ENCODE peak calls at places on chromosomes 16 and 17, in seven cellular contexts. B is HCT116, V is adrenal gland, T is fibroblast of the aortic adventitia, X is tibial artery, Y is osteoblast, H is OCI-LY7. C is an unnamed sample.

GRCh38 chr16:86635181-86635580 is 56.8 kb downstream of the FOXL1 start:
- DNase-seq in Y (peak), X (no peak), V (no peak), T (peak), B (no peak), H (no peak), C (no peak)

GRCh38 chr17:74274060-74274702 is at the start of gene DNAI2:
- DNase-seq in Y (no peak), X (no peak), T (no peak), H (no peak), V (no peak), B (no peak), C (no peak)

GRCh38 chr17:75001915-75002843 is 10.3 kb upstream of the MRPL58 start:
- DNase-seq in V (no peak), H (no peak), X (no peak), Y (no peak), B (no peak), T (no peak), C (peak)

GRCh38 chr16:762595-763268 is 2.2 kb downstream of the MSLN start:
- DNase-seq in H (no peak), X (no peak), T (no peak), Y (no peak), V (no peak), B (no peak), C (no peak)

GRCh38 chr16:10647264-10647720 is 47.4 kb downstream of the TEKT5 start:
- DNase-seq in Y (no peak), X (no peak), H (no peak), T (no peak), V (no peak), B (no peak), C (no peak)

GRCh38 chr17:32894245-32894644 is 17.3 kb upstream of the MYO1D start:
- DNase-seq in H (no peak), T (no peak), Y (no peak), X (no peak), V (no peak), B (no peak), C (no peak)

GRCh38 chr17:51491416-51491815 is 231.1 kb downstream of the UTP18 start:
- DNase-seq in Y (no peak), T (no peak), X (no peak), V (no peak), H (no peak), B (no peak), C (no peak)

GRCh38 chr17:47618416-47618815 is 31.3 kb upstream of the KPNB1 start:
- DNase-seq in V (no peak), Y (no peak), X (no peak), B (peak), T (no peak), H (no peak), C (no peak)

GRCh38 chr16:29662000-29662728 is 883 bp upstream of the SPN start:
- DNase-seq in B (no peak), Y (peak), T (no peak), V (no peak), X (no peak), H (no peak), C (no peak)

GRCh38 chr16:13902677-13903076 is 17.3 kb upstream of the ERCC4 start:
- DNase-seq in V (no peak), B (no peak), H (no peak), Y (no peak), T (peak), X (no peak), C (no peak)

GRCh38 chr16:2535644-2536021 is 2.2 kb upstream of the PDPK1 start:
- DNase-seq in H (no peak), V (peak), X (peak), T (peak), B (no peak), Y (peak), C (no peak)

GRCh38 chr17:80264048-80264792 is 3.6 kb downstream of the RNF213 start:
- DNase-seq in H (peak), T (no peak), B (no peak), V (no peak), X (no peak), Y (no peak), C (no peak)

GRCh38 chr16:25151996-25152395 is 40.5 kb downstream of the LCMT1 start:
- DNase-seq in H (no peak), T (peak), X (no peak), Y (no peak), V (no peak), B (peak), C (no peak)

GRCh38 chr16:89727406-89728120 is 6.2 kb downstream of the ZNF276 start:
- DNase-seq in X (no peak), H (no peak), T (no peak), B (no peak), V (no peak), Y (no peak), C (no peak)

GRCh38 chr16:70465999-70466811 is 11.8 kb downstream of the FCSK start:
- DNase-seq in H (no peak), T (no peak), Y (peak), B (no peak), X (no peak), V (no peak), C (no peak)

GRCh38 chr16:84425696-84426095 is 57.4 kb downstream of the ATP2C2 start:
- DNase-seq in H (no peak), T (no peak), X (no peak), V (no peak), Y (peak), B (no peak), C (no peak)

GRCh38 chr17:53527473-53527872 is 295.3 kb upstream of the KIF2B start:
- DNase-seq in B (no peak), V (no peak), H (no peak), X (no peak), Y (no peak), T (no peak), C (no peak)

GRCh38 chr17:17401271-17401781 is 75.5 kb upstream of the MED9 start:
- DNase-seq in H (peak), V (no peak), T (no peak), B (peak), Y (peak), X (no peak), C (no peak)

GRCh38 chr16:73405851-73406250 is 357.9 kb upstream of the ZFHX3 start:
- DNase-seq in X (no peak), V (no peak), T (no peak), H (no peak), Y (no peak), B (no peak), C (no peak)

GRCh38 chr16:57446530-57447141 is 549 bp downstream of the CIAPIN1 start:
- DNase-seq in Y (peak), T (peak), X (peak), B (no peak), H (peak), V (peak), C (peak)

GRCh38 chr17:4949321-4950074 is 1.2 kb upstream of the PFN1 start:
- DNase-seq in T (peak), X (peak), B (peak), V (peak), Y (peak), H (peak), C (peak)

GRCh38 chr17:76000016-76000754 is 470 bp upstream of the CDK3 start:
- DNase-seq in H (peak), V (peak), T (no peak), X (no peak), B (peak), Y (peak), C (peak)

GRCh38 chr16:81929841-81930240 is 81.4 kb downstream of the SDR42E1 start:
- DNase-seq in X (no peak), B (no peak), Y (no peak), V (no peak), T (no peak), H (no peak), C (no peak)

GRCh38 chr17:40561294-40561870 is 3.9 kb downstream of the CCR7 start:
- DNase-seq in V (no peak), H (no peak), X (no peak), B (no peak), T (no peak), Y (peak), C (peak)

GRCh38 chr17:44961921-44962350 is 6.2 kb downstream of the C1QL1 start:
- DNase-seq in H (no peak), T (no peak), Y (peak), V (no peak), X (no peak), B (no peak), C (no peak)

DNA sequence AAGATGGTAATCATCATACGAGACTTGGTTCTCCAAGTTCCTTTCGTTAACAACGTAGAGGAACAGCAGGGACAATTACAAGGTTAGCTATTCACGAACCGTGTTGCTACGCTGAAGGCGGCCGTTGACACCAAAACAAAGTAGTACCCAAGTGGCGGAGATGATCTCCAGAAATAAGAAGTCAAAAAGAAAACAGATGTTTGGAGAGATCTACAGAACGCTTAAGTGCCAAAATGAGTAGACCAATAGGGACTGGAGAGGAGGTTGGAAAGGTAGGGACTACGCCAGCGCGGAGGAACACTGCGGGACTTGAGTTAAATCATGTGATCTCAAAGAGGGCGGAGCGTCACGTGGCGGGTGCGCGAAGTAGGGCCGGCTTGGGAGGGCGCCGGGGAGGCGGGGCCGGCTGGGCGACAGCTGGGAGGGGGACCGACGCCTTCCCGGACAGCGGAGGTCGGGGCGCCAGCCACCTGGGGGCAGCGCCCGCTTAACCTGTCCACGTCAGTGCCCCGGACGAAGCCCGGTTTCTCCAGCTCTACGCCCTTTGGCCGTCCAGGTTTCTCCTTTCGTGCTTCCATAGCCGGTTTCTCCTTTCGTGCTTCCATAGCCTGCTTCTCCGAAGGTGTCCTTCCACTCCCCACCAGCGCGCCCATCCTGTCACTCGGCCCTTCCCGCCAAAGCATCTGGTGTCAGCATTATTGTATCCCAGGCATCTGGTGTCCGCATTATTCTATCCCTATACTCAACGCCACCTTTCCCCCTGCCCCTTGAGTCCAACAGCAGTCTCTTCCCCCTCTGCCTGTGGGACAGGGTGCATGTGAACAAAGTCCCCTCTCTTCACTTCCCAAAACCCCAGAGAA is 698 bp upstream of the GABARAP start:
- DNase-seq in H (peak), T (peak), Y (peak), X (peak), B (peak), V (peak), C (peak)
- TF ChIP-seq CTCF in H (no peak), T (no peak), Y (no peak), X (no peak), B (no peak), V (peak), C (peak)

DNA sequence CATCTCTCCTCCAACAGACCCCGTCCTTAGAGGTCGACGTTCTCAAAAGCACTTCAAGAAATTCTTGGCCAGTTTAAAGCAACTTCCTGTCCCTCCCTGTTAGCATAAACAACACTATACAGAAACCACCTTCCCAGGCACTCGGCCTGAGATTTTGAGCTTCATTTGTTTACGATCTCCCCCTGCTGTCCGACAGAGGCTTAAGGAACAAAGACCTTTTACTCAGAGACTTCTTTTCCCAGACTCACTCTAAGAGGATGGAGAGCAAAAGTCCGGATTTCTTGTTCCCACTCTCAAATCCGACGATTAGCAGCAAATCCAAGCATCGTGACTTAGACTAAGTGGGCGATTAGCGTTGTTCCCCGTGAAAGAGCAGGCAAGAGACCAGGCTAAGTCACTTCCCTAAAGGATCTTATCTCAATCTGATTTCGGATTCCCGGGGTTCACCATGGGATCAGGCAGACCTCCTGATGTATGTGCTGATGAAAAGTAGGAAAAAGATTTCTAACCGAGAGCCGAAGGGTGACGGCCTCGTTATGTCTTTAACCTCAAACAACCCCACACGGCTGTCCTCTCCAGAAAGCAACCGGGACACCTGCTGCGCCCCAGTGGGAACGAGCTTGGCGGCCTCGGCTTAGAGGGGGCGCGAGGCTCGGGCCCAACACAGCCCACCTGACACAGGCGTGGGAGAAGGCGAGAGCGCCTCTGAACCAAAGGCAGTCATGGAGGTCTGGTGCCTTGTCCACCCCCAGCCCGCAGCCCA is 591 bp downstream of the INPP5K start:
- DNase-seq in H (peak), T (peak), B (peak), Y (peak), X (peak), V (peak), C (peak)
- TF ChIP-seq CTCF in H (peak), T (peak), B (peak), Y (peak), X (peak), V (peak), C (peak)

DNA sequence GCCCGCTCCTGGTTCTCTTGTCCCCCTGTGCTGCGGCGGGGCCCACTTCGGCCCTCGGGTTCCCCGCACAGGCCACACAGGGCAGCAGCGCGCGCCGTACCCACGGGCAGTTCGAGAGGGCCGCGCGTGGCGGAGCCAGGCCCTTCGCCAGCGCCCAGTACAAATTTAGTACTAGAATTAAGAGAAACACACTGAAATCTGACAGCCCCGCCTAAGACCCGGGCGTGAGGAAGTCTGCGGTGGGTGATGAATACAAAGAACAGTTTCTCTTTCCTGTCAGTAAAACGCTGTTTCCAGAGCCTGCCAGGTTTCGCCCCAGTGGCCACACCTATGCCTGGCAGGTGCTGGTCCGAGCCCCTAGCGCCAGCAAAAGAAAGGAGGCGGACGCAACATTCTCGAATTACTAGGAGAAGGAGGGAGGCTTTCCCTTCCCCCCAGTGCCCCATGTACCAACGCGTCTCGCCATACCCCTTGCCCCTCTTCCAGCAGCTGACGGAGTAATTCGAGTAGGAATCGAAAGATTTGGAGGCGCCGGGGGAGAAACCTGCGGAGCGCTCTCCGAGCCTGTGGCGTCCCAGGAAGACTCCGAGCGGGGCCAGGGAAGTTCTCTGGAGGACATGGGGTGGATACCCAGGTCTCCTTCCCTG is 591 bp upstream of the SLFN5 start:
- DNase-seq in T (peak), B (peak), H (peak), V (peak), X (peak), Y (peak), C (peak)
- TF ChIP-seq CTCF in T (peak), B (no peak), H (peak), V (peak), X (peak), Y (no peak), C (peak)

DNA sequence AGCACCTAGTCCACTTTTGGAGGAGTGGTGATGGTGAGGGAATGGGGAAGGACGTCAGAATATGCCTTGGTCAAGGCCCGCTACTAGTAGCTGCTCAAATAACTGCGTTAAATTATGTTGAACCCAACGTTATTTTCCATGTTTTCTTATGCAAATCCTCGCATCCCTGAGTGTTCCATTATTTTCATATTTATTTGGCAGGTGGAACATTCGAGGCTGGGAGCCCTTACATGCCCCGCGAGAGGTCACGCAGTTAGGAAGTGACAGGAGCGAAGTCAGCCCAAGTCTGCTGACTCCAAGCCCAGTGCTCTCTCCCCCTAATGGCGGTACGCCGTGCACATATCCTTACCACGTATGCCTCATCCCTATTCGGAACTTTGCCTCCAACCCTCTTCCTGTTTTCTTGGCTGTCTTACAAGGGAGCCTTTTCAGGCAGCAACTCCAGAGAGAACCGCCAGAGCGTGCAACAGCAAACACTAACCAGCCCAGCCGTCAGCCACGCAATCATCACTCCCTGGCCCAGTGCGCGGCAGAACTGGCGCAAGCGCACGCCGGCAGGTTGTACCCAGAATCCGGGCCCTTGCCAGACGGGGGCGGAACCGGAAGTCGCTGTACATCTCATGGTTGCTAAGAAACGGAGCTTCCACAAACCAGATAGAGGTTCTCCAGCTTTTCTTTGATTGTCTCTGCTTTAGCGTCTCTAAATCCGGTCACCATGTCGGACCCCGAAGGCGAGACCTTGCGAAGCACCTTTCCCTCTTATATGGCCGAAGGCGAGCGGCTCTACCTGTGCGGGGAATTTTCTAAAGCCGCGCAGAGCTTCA is at the start of gene ODAD4:
- DNase-seq in B (peak), Y (peak), V (peak), H (peak), T (peak), X (peak), C (peak)
- TF ChIP-seq CTCF in B (no peak), Y (peak), V (peak), H (peak), T (peak), X (peak), C (peak)

DNA sequence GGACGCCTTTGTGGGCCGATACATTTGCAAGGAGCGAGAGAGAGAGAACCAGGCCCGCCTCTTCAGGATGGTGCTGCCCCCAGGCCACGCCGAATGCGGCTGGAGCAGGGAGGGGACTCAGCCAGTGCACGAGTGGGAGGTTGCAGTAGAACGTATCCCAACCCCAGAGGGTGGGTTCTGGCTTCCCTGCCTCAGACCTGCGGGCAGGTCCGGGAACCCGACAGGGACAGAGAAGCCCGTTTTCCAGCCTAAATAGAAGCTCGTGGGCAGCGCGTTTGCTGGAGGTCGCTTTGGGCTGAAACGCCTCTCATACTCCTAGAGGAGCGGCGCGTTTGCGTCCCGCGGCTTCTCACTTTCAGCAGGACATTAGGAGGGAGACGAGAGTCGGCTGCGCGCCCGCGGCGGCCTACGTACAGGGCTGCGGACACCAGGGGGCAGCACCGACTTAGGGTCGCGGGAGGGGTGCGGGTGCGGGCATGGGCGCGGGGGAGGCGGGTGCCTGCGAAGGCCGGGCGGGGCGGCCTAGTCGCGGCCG is 11.0 kb downstream of the TBX2 start:
- DNase-seq in Y (peak), B (no peak), H (peak), X (peak), V (peak), T (peak), C (peak)
- TF ChIP-seq CTCF in Y (peak), B (no peak), H (peak), X (peak), V (peak), T (peak), C (peak)

DNA sequence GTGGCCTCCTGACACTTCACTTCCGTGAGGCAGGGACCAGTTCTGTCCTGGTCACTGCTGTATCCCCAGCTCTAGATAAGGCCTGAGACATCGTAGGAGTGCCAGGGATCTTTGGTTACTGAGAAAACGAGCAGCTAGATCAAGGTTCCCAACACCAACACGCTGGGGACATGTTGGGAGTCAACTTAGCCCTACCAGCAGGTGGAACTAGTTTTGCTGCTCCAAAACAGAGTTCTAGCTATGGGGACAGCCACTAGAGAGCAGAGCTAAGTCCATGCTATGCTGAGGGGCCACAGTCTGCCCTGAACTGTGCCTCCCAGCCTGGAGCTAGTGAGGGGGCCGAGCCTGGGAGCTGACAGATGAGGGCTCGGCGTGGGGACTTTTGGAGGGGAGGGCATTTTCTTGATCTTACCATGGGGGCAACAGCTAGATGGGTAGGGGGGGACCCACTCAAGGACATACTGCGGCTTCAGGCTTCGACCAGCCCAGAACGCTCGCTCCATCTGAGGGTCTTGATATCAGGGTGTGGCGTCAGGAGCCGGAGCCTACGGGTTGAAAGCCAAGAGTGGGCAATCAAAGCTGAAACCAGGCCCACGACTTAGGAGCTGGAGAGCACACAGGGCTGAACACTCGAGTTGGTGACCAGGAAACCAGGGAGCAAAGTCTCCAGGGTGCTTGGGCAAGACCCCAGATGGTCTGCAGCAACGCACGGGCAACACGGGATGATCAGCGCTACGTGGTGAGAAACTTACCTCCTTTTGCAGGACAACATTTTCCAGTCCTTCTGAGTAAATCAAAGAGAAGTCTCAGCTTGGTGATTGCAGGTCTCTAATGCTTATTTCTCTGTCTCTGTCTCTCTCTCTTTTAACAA is 13.4 kb downstream of the SNX20 start:
- DNase-seq in B (no peak), Y (no peak), V (no peak), H (no peak), T (no peak), X (no peak), C (no peak)
- TF ChIP-seq CTCF in B (peak), Y (peak), V (no peak), H (no peak), T (peak), X (no peak), C (peak)